ENCODE peak calls at places on chromosomes 2 and 18, in ten cellular contexts. V is kidney tubule cell; S is hippocampal formation; R is NT2/D1; H is cardiac fibroblast; J is NCI-H1417; C is mesenteric fat pad; Q is RWPE1; O is CD8-positive, alpha-beta T cell; X is upper lobe of left lung. F is an unnamed sample.

GRCh38 chr2:53087282-53087882 is 680.2 kb upstream of the CHAC2 start:
- DNase-seq in H (peak; percentile 32), O (no peak), J (no peak), V (peak; percentile 64), R (no peak), C (no peak), Q (peak; percentile 40), S (no peak), X (no peak), F (no peak)

GRCh38 chr2:174442546-174443510 is 44.0 kb downstream of the GPR155 start:
- DNase-seq in S (no peak), Q (peak; percentile 83), J (no peak), R (peak; percentile 33), H (peak; percentile 82), C (no peak), O (no peak), X (no peak), V (peak; percentile 89), F (no peak)

GRCh38 chr2:217856159-217856558 is 146.6 kb downstream of the TNS1 start:
- DNase-seq in V (no peak), O (no peak), H (no peak), J (no peak), X (no peak), C (no peak), S (peak; percentile 19), Q (no peak), R (no peak), F (no peak)

GRCh38 chr2:11320698-11321492 is 23.5 kb downstream of the ROCK2 start:
- DNase-seq in C (no peak), O (no peak), X (no peak), V (no peak), H (no peak), S (no peak), Q (no peak), J (no peak), R (no peak), F (peak; percentile 31)

GRCh38 chr2:71857632-71858031 is 290.0 kb downstream of the CYP26B1 start:
- DNase-seq in V (no peak), H (no peak), O (no peak), X (no peak), C (peak; percentile 72), S (no peak), R (no peak), Q (no peak), J (no peak), F (no peak)

GRCh38 chr2:17621781-17622180 is 81.3 kb downstream of the VSNL1 start:
- DNase-seq in X (no peak), S (no peak), J (no peak), V (peak; percentile 16), R (no peak), H (peak; percentile 57), O (no peak), Q (peak; percentile 68), C (no peak), F (no peak)

GRCh38 chr2:74530239-74531161 is 767 bp downstream of the HTRA2 start:
- DNase-seq in H (peak; percentile 45), J (peak; percentile 28), R (no peak), Q (no peak), X (peak; percentile 91), C (no peak), V (peak; percentile 40), O (peak; percentile 53), S (no peak), F (peak; percentile 55)

GRCh38 chr2:10948606-10949230 is 37.0 kb downstream of the KCNF1 start:
- DNase-seq in X (no peak), O (no peak), S (no peak), V (no peak), H (no peak), Q (no peak), R (no peak), C (no peak), J (no peak), F (no peak)

GRCh38 chr2:126656311-126657145 is 570 bp downstream of the GYPC start:
- DNase-seq in C (peak; percentile 86), Q (no peak), O (peak; percentile 35), S (no peak), J (no peak), X (peak; percentile 89), R (no peak), H (peak; percentile 55), V (peak; percentile 45), F (no peak)

GRCh38 chr18:35005963-35006577 is 35.1 kb upstream of the MAPRE2 start:
- DNase-seq in S (peak; percentile 9), H (peak; percentile 84), C (no peak), J (peak; percentile 73), X (no peak), V (peak; percentile 66), Q (peak; percentile 31), R (peak; percentile 28), O (peak; percentile 7), F (peak; percentile 75)

GRCh38 chr2:171923206-171923605 is 945 bp downstream of the HAT1 start:
- DNase-seq in C (no peak), R (no peak), J (no peak), H (peak; percentile 71), S (no peak), V (peak; percentile 29), O (no peak), Q (no peak), X (no peak), F (peak; percentile 17)

GRCh38 chr18:58272779-58273500 is 228.9 kb downstream of the NEDD4L start:
- DNase-seq in J (no peak), C (no peak), H (no peak), O (no peak), R (no peak), V (no peak), Q (no peak), X (no peak), S (no peak), F (no peak)

GRCh38 chr2:197784956-197785941 is at the start of gene BOLL:
- DNase-seq in X (peak; percentile 80), C (peak; percentile 87), J (no peak), V (no peak), O (no peak), Q (no peak), S (no peak), H (no peak), R (no peak), F (no peak)

GRCh38 chr2:158403237-158403636 is 53.3 kb downstream of the CCDC148 start:
- DNase-seq in C (no peak), J (no peak), X (no peak), R (no peak), V (peak; percentile 37), O (no peak), Q (no peak), S (no peak), H (no peak), F (no peak)

GRCh38 chr2:190197143-190197720 is 122.4 kb downstream of the HIBCH start:
- DNase-seq in H (no peak), S (no peak), R (no peak), C (no peak), X (no peak), O (no peak), J (no peak), V (no peak), Q (no peak), F (no peak)

GRCh38 chr2:59790186-59791142 is 763.0 kb downstream of the BCL11A start:
- DNase-seq in O (no peak), J (no peak), R (no peak), Q (no peak), C (no peak), V (no peak), H (no peak), X (no peak), S (no peak), F (no peak)

GRCh38 chr18:48944634-48945033 is 6.1 kb downstream of the SMAD7 start:
- DNase-seq in O (no peak), J (no peak), X (no peak), V (no peak), S (no peak), C (no peak), R (no peak), H (no peak), Q (no peak), F (no peak)

GRCh38 chr2:72090271-72090720 is 57.4 kb downstream of the CYP26B1 start:
- DNase-seq in H (no peak), O (no peak), Q (no peak), C (no peak), J (no peak), R (no peak), S (no peak), X (no peak), V (no peak), F (no peak)

GRCh38 chr2:153823880-153824279 is 47.8 kb upstream of the GALNT13 start:
- DNase-seq in C (no peak), O (no peak), J (no peak), Q (no peak), V (peak; percentile 6), X (no peak), R (no peak), S (no peak), H (no peak), F (no peak)

GRCh38 chr2:176931588-176932563 is 280.7 kb upstream of the HNRNPA3 start:
- DNase-seq in O (no peak), R (no peak), C (no peak), H (no peak), V (peak; percentile 74), X (no peak), J (peak; percentile 4), Q (peak; percentile 75), S (no peak), F (no peak)

GRCh38 chr2:188664391-188664790 is 309.8 kb upstream of the COL3A1 start:
- DNase-seq in H (peak; percentile 35), X (no peak), S (no peak), R (no peak), Q (no peak), V (no peak), J (no peak), O (no peak), C (no peak), F (no peak)

GRCh38 chr2:37375721-37376399 is 31.4 kb downstream of the QPCT start:
- DNase-seq in Q (no peak), R (no peak), C (no peak), H (no peak), J (no peak), O (no peak), X (no peak), S (no peak), V (no peak), F (no peak)

GRCh38 chr2:102592601-102593000 is 26.8 kb upstream of the SLC9A2 start:
- DNase-seq in S (no peak), C (no peak), R (no peak), J (no peak), X (no peak), Q (no peak), H (peak; percentile 37), V (peak; percentile 46), O (no peak), F (no peak)

F was measured in D341Med.